ENCODE peak calls at places on chromosomes 12 and 14, in eight cellular contexts. One of them, this sample, is unnamed.
A peak's percentile ranks its signal among the peaks of the same experiment; 100 is the strongest.

GRCh38 chr12:126369487-126370463 is 1304.5 kb downstream of the AACS start:
- DNase-seq in myocyte: peak; percentile 43
- DNase-seq in upper lobe of right lung: no peak
- DNase-seq in PC-3: peak; percentile 66
- DNase-seq in stimulated activated naive CD4-positive, alpha-beta T cell: no peak
- DNase-seq in Karpas-422: no peak
- DNase-seq in stimulated activated CD4-positive, alpha-beta T cell treated with anti-CD3 and anti-CD28 coated beads, Interleukin-12 subunit alpha, Interleukin-12 subunit beta, amount 100 ng/mL, for 4 hours: no peak
- DNase-seq in non-pigmented ciliary epithelial cell: peak; percentile 22
- DNase-seq in this sample: peak; percentile 33

GRCh38 chr14:99682809-99683618 is 1.1 kb upstream of the CYP46A1 start:
- DNase-seq in myocyte: peak; percentile 85
- DNase-seq in upper lobe of right lung: peak; percentile 90
- DNase-seq in PC-3: peak; percentile 79
- DNase-seq in stimulated activated naive CD4-positive, alpha-beta T cell: peak; percentile 72
- DNase-seq in Karpas-422: peak; percentile 95
- DNase-seq in stimulated activated CD4-positive, alpha-beta T cell treated with anti-CD3 and anti-CD28 coated beads, Interleukin-12 subunit alpha, Interleukin-12 subunit beta, amount 100 ng/mL, for 4 hours: peak; percentile 82
- DNase-seq in non-pigmented ciliary epithelial cell: peak; percentile 9
- DNase-seq in this sample: peak; percentile 20

GRCh38 chr14:104558231-104559042 is 21.1 kb upstream of the C14orf180 start:
- DNase-seq in myocyte: no peak
- DNase-seq in upper lobe of right lung: peak; percentile 51
- DNase-seq in PC-3: no peak
- DNase-seq in stimulated activated naive CD4-positive, alpha-beta T cell: no peak
- DNase-seq in Karpas-422: peak; percentile 89
- DNase-seq in stimulated activated CD4-positive, alpha-beta T cell treated with anti-CD3 and anti-CD28 coated beads, Interleukin-12 subunit alpha, Interleukin-12 subunit beta, amount 100 ng/mL, for 4 hours: no peak
- DNase-seq in non-pigmented ciliary epithelial cell: no peak
- DNase-seq in this sample: no peak

GRCh38 chr14:68807148-68807600 is 14.3 kb upstream of the ZFP36L1 start:
- DNase-seq in myocyte: peak; percentile 99
- DNase-seq in upper lobe of right lung: peak; percentile 73
- DNase-seq in PC-3: no peak
- DNase-seq in stimulated activated naive CD4-positive, alpha-beta T cell: no peak
- DNase-seq in Karpas-422: peak; percentile 75
- DNase-seq in stimulated activated CD4-positive, alpha-beta T cell treated with anti-CD3 and anti-CD28 coated beads, Interleukin-12 subunit alpha, Interleukin-12 subunit beta, amount 100 ng/mL, for 4 hours: no peak
- DNase-seq in non-pigmented ciliary epithelial cell: no peak
- DNase-seq in this sample: peak; percentile 54

GRCh38 chr12:101044512-101045074 is 165.4 kb downstream of the SLC5A8 start:
- DNase-seq in myocyte: no peak
- DNase-seq in upper lobe of right lung: no peak
- DNase-seq in PC-3: no peak
- DNase-seq in stimulated activated naive CD4-positive, alpha-beta T cell: no peak
- DNase-seq in Karpas-422: no peak
- DNase-seq in stimulated activated CD4-positive, alpha-beta T cell treated with anti-CD3 and anti-CD28 coated beads, Interleukin-12 subunit alpha, Interleukin-12 subunit beta, amount 100 ng/mL, for 4 hours: no peak
- DNase-seq in non-pigmented ciliary epithelial cell: peak; percentile 10
- DNase-seq in this sample: no peak

GRCh38 chr14:22375321-22375930 is 213.6 kb downstream of the DAD1 start:
- DNase-seq in myocyte: peak; percentile 53
- DNase-seq in upper lobe of right lung: no peak
- DNase-seq in PC-3: peak; percentile 87
- DNase-seq in stimulated activated naive CD4-positive, alpha-beta T cell: no peak
- DNase-seq in Karpas-422: peak; percentile 89
- DNase-seq in stimulated activated CD4-positive, alpha-beta T cell treated with anti-CD3 and anti-CD28 coated beads, Interleukin-12 subunit alpha, Interleukin-12 subunit beta, amount 100 ng/mL, for 4 hours: no peak
- DNase-seq in non-pigmented ciliary epithelial cell: peak; percentile 40
- DNase-seq in this sample: peak; percentile 37

GRCh38 chr12:71791473-71792150 is 36.9 kb downstream of the RAB21 start:
- DNase-seq in myocyte: no peak
- DNase-seq in upper lobe of right lung: no peak
- DNase-seq in PC-3: no peak
- DNase-seq in stimulated activated naive CD4-positive, alpha-beta T cell: no peak
- DNase-seq in Karpas-422: no peak
- DNase-seq in stimulated activated CD4-positive, alpha-beta T cell treated with anti-CD3 and anti-CD28 coated beads, Interleukin-12 subunit alpha, Interleukin-12 subunit beta, amount 100 ng/mL, for 4 hours: no peak
- DNase-seq in non-pigmented ciliary epithelial cell: no peak
- DNase-seq in this sample: no peak

GRCh38 chr12:130367523-130367922 is 29.8 kb downstream of the PIWIL1 start:
- DNase-seq in myocyte: no peak
- DNase-seq in upper lobe of right lung: no peak
- DNase-seq in PC-3: no peak
- DNase-seq in stimulated activated naive CD4-positive, alpha-beta T cell: no peak
- DNase-seq in Karpas-422: peak; percentile 35
- DNase-seq in stimulated activated CD4-positive, alpha-beta T cell treated with anti-CD3 and anti-CD28 coated beads, Interleukin-12 subunit alpha, Interleukin-12 subunit beta, amount 100 ng/mL, for 4 hours: no peak
- DNase-seq in non-pigmented ciliary epithelial cell: no peak
- DNase-seq in this sample: no peak

GRCh38 chr14:63517354-63517753 is 25.8 kb downstream of the PPP2R5E start:
- DNase-seq in myocyte: no peak
- DNase-seq in upper lobe of right lung: no peak
- DNase-seq in PC-3: no peak
- DNase-seq in stimulated activated naive CD4-positive, alpha-beta T cell: no peak
- DNase-seq in Karpas-422: no peak
- DNase-seq in stimulated activated CD4-positive, alpha-beta T cell treated with anti-CD3 and anti-CD28 coated beads, Interleukin-12 subunit alpha, Interleukin-12 subunit beta, amount 100 ng/mL, for 4 hours: no peak
- DNase-seq in non-pigmented ciliary epithelial cell: no peak
- DNase-seq in this sample: no peak

GRCh38 chr14:104182857-104183425 is 44.6 kb downstream of the KIF26A start:
- DNase-seq in myocyte: no peak
- DNase-seq in upper lobe of right lung: no peak
- DNase-seq in PC-3: no peak
- DNase-seq in stimulated activated naive CD4-positive, alpha-beta T cell: no peak
- DNase-seq in Karpas-422: no peak
- DNase-seq in stimulated activated CD4-positive, alpha-beta T cell treated with anti-CD3 and anti-CD28 coated beads, Interleukin-12 subunit alpha, Interleukin-12 subunit beta, amount 100 ng/mL, for 4 hours: no peak
- DNase-seq in non-pigmented ciliary epithelial cell: no peak
- DNase-seq in this sample: no peak

GRCh38 chr14:104898870-104899510 is 25.7 kb upstream of the PLD4 start:
- DNase-seq in myocyte: no peak
- DNase-seq in upper lobe of right lung: no peak
- DNase-seq in PC-3: no peak
- DNase-seq in stimulated activated naive CD4-positive, alpha-beta T cell: no peak
- DNase-seq in Karpas-422: no peak
- DNase-seq in stimulated activated CD4-positive, alpha-beta T cell treated with anti-CD3 and anti-CD28 coated beads, Interleukin-12 subunit alpha, Interleukin-12 subunit beta, amount 100 ng/mL, for 4 hours: no peak
- DNase-seq in non-pigmented ciliary epithelial cell: no peak
- DNase-seq in this sample: no peak

GRCh38 chr12:49627752-49628360 is 4.5 kb downstream of the PRPF40B start:
- DNase-seq in myocyte: peak; percentile 46
- DNase-seq in upper lobe of right lung: no peak
- DNase-seq in PC-3: peak; percentile 72
- DNase-seq in stimulated activated naive CD4-positive, alpha-beta T cell: no peak
- DNase-seq in Karpas-422: no peak
- DNase-seq in stimulated activated CD4-positive, alpha-beta T cell treated with anti-CD3 and anti-CD28 coated beads, Interleukin-12 subunit alpha, Interleukin-12 subunit beta, amount 100 ng/mL, for 4 hours: no peak
- DNase-seq in non-pigmented ciliary epithelial cell: no peak
- DNase-seq in this sample: peak; percentile 33

GRCh38 chr14:24298892-24299254 is 707 bp downstream of the DHRS1 start:
- DNase-seq in myocyte: peak; percentile 67
- DNase-seq in upper lobe of right lung: no peak
- DNase-seq in PC-3: peak; percentile 87
- DNase-seq in stimulated activated naive CD4-positive, alpha-beta T cell: no peak
- DNase-seq in Karpas-422: peak; percentile 59
- DNase-seq in stimulated activated CD4-positive, alpha-beta T cell treated with anti-CD3 and anti-CD28 coated beads, Interleukin-12 subunit alpha, Interleukin-12 subunit beta, amount 100 ng/mL, for 4 hours: no peak
- DNase-seq in non-pigmented ciliary epithelial cell: peak; percentile 50
- DNase-seq in this sample: peak; percentile 45

GRCh38 chr14:76219873-76220272 is 68.2 kb downstream of the GPATCH2L start:
- DNase-seq in myocyte: no peak
- DNase-seq in upper lobe of right lung: no peak
- DNase-seq in PC-3: no peak
- DNase-seq in stimulated activated naive CD4-positive, alpha-beta T cell: no peak
- DNase-seq in Karpas-422: no peak
- DNase-seq in stimulated activated CD4-positive, alpha-beta T cell treated with anti-CD3 and anti-CD28 coated beads, Interleukin-12 subunit alpha, Interleukin-12 subunit beta, amount 100 ng/mL, for 4 hours: no peak
- DNase-seq in non-pigmented ciliary epithelial cell: no peak
- DNase-seq in this sample: no peak

GRCh38 chr12:124213606-124214347 is 81.1 kb upstream of the RFLNA start:
- DNase-seq in myocyte: peak; percentile 37
- DNase-seq in upper lobe of right lung: no peak
- DNase-seq in PC-3: no peak
- DNase-seq in stimulated activated naive CD4-positive, alpha-beta T cell: no peak
- DNase-seq in Karpas-422: no peak
- DNase-seq in stimulated activated CD4-positive, alpha-beta T cell treated with anti-CD3 and anti-CD28 coated beads, Interleukin-12 subunit alpha, Interleukin-12 subunit beta, amount 100 ng/mL, for 4 hours: no peak
- DNase-seq in non-pigmented ciliary epithelial cell: no peak
- DNase-seq in this sample: no peak

GRCh38 chr12:29317556-29318363 is 63.2 kb downstream of the ERGIC2 start:
- DNase-seq in myocyte: peak; percentile 66
- DNase-seq in upper lobe of right lung: no peak
- DNase-seq in PC-3: peak; percentile 96
- DNase-seq in stimulated activated naive CD4-positive, alpha-beta T cell: peak; percentile 15
- DNase-seq in Karpas-422: peak; percentile 80
- DNase-seq in stimulated activated CD4-positive, alpha-beta T cell treated with anti-CD3 and anti-CD28 coated beads, Interleukin-12 subunit alpha, Interleukin-12 subunit beta, amount 100 ng/mL, for 4 hours: peak; percentile 10
- DNase-seq in non-pigmented ciliary epithelial cell: peak; percentile 13
- DNase-seq in this sample: peak; percentile 73

GRCh38 chr14:32998433-32998832 is 59.8 kb downstream of the NPAS3 start:
- DNase-seq in myocyte: peak; percentile 29
- DNase-seq in upper lobe of right lung: no peak
- DNase-seq in PC-3: peak; percentile 43
- DNase-seq in stimulated activated naive CD4-positive, alpha-beta T cell: no peak
- DNase-seq in Karpas-422: peak; percentile 66
- DNase-seq in stimulated activated CD4-positive, alpha-beta T cell treated with anti-CD3 and anti-CD28 coated beads, Interleukin-12 subunit alpha, Interleukin-12 subunit beta, amount 100 ng/mL, for 4 hours: no peak
- DNase-seq in non-pigmented ciliary epithelial cell: peak; percentile 10
- DNase-seq in this sample: peak; percentile 6

GRCh38 chr12:132285991-132286681 is 43.3 kb downstream of the GALNT9 start:
- DNase-seq in myocyte: no peak
- DNase-seq in upper lobe of right lung: peak; percentile 77
- DNase-seq in PC-3: peak; percentile 67
- DNase-seq in stimulated activated naive CD4-positive, alpha-beta T cell: no peak
- DNase-seq in Karpas-422: no peak
- DNase-seq in stimulated activated CD4-positive, alpha-beta T cell treated with anti-CD3 and anti-CD28 coated beads, Interleukin-12 subunit alpha, Interleukin-12 subunit beta, amount 100 ng/mL, for 4 hours: no peak
- DNase-seq in non-pigmented ciliary epithelial cell: peak; percentile 10
- DNase-seq in this sample: peak; percentile 56

GRCh38 chr12:43131304-43131703 is 420.7 kb downstream of the ADAMTS20 start:
- DNase-seq in myocyte: no peak
- DNase-seq in upper lobe of right lung: no peak
- DNase-seq in PC-3: no peak
- DNase-seq in stimulated activated naive CD4-positive, alpha-beta T cell: no peak
- DNase-seq in Karpas-422: no peak
- DNase-seq in stimulated activated CD4-positive, alpha-beta T cell treated with anti-CD3 and anti-CD28 coated beads, Interleukin-12 subunit alpha, Interleukin-12 subunit beta, amount 100 ng/mL, for 4 hours: no peak
- DNase-seq in non-pigmented ciliary epithelial cell: no peak
- DNase-seq in this sample: peak; percentile 50

GRCh38 chr14:69052181-69052601 is 73.1 kb upstream of the ACTN1 start:
- DNase-seq in myocyte: no peak
- DNase-seq in upper lobe of right lung: no peak
- DNase-seq in PC-3: no peak
- DNase-seq in stimulated activated naive CD4-positive, alpha-beta T cell: no peak
- DNase-seq in Karpas-422: no peak
- DNase-seq in stimulated activated CD4-positive, alpha-beta T cell treated with anti-CD3 and anti-CD28 coated beads, Interleukin-12 subunit alpha, Interleukin-12 subunit beta, amount 100 ng/mL, for 4 hours: no peak
- DNase-seq in non-pigmented ciliary epithelial cell: no peak
- DNase-seq in this sample: no peak

GRCh38 chr14:99879401-99880295 is 86.4 kb downstream of the EML1 start:
- DNase-seq in myocyte: peak; percentile 34
- DNase-seq in upper lobe of right lung: no peak
- DNase-seq in PC-3: peak; percentile 86
- DNase-seq in stimulated activated naive CD4-positive, alpha-beta T cell: no peak
- DNase-seq in Karpas-422: no peak
- DNase-seq in stimulated activated CD4-positive, alpha-beta T cell treated with anti-CD3 and anti-CD28 coated beads, Interleukin-12 subunit alpha, Interleukin-12 subunit beta, amount 100 ng/mL, for 4 hours: no peak
- DNase-seq in non-pigmented ciliary epithelial cell: no peak
- DNase-seq in this sample: peak; percentile 56

GRCh38 chr14:67837011-67837624 is 17.5 kb downstream of the RAD51B start:
- DNase-seq in myocyte: peak; percentile 76
- DNase-seq in upper lobe of right lung: no peak
- DNase-seq in PC-3: peak; percentile 86
- DNase-seq in stimulated activated naive CD4-positive, alpha-beta T cell: peak; percentile 36
- DNase-seq in Karpas-422: peak; percentile 93
- DNase-seq in stimulated activated CD4-positive, alpha-beta T cell treated with anti-CD3 and anti-CD28 coated beads, Interleukin-12 subunit alpha, Interleukin-12 subunit beta, amount 100 ng/mL, for 4 hours: peak; percentile 42
- DNase-seq in non-pigmented ciliary epithelial cell: peak; percentile 58
- DNase-seq in this sample: peak; percentile 75

GRCh38 chr12:67517181-67517887 is 131.2 kb upstream of the DYRK2 start:
- DNase-seq in myocyte: peak; percentile 32
- DNase-seq in upper lobe of right lung: no peak
- DNase-seq in PC-3: peak; percentile 96
- DNase-seq in stimulated activated naive CD4-positive, alpha-beta T cell: no peak
- DNase-seq in Karpas-422: no peak
- DNase-seq in stimulated activated CD4-positive, alpha-beta T cell treated with anti-CD3 and anti-CD28 coated beads, Interleukin-12 subunit alpha, Interleukin-12 subunit beta, amount 100 ng/mL, for 4 hours: no peak
- DNase-seq in non-pigmented ciliary epithelial cell: no peak
- DNase-seq in this sample: peak; percentile 24

GRCh38 chr12:64688715-64689114 is 70.5 kb downstream of the GNS start:
- DNase-seq in myocyte: no peak
- DNase-seq in upper lobe of right lung: no peak
- DNase-seq in PC-3: no peak
- DNase-seq in stimulated activated naive CD4-positive, alpha-beta T cell: no peak
- DNase-seq in Karpas-422: no peak
- DNase-seq in stimulated activated CD4-positive, alpha-beta T cell treated with anti-CD3 and anti-CD28 coated beads, Interleukin-12 subunit alpha, Interleukin-12 subunit beta, amount 100 ng/mL, for 4 hours: no peak
- DNase-seq in non-pigmented ciliary epithelial cell: no peak
- DNase-seq in this sample: no peak

GRCh38 chr12:49543914-49544815 is 5.3 kb downstream of the KCNH3 start:
- DNase-seq in myocyte: no peak
- DNase-seq in upper lobe of right lung: peak; percentile 60
- DNase-seq in PC-3: no peak
- DNase-seq in stimulated activated naive CD4-positive, alpha-beta T cell: no peak
- DNase-seq in Karpas-422: no peak
- DNase-seq in stimulated activated CD4-positive, alpha-beta T cell treated with anti-CD3 and anti-CD28 coated beads, Interleukin-12 subunit alpha, Interleukin-12 subunit beta, amount 100 ng/mL, for 4 hours: no peak
- DNase-seq in non-pigmented ciliary epithelial cell: no peak
- DNase-seq in this sample: no peak

GRCh38 chr12:121968880-121969279 is 50.5 kb downstream of the CFAP251 start:
- DNase-seq in myocyte: no peak
- DNase-seq in upper lobe of right lung: no peak
- DNase-seq in PC-3: no peak
- DNase-seq in stimulated activated naive CD4-positive, alpha-beta T cell: no peak
- DNase-seq in Karpas-422: no peak
- DNase-seq in stimulated activated CD4-positive, alpha-beta T cell treated with anti-CD3 and anti-CD28 coated beads, Interleukin-12 subunit alpha, Interleukin-12 subunit beta, amount 100 ng/mL, for 4 hours: no peak
- DNase-seq in non-pigmented ciliary epithelial cell: no peak
- DNase-seq in this sample: no peak

GRCh38 chr12:53344824-53345485 is 8.8 kb upstream of the SP7 start:
- DNase-seq in myocyte: peak; percentile 84
- DNase-seq in upper lobe of right lung: peak; percentile 85
- DNase-seq in PC-3: peak; percentile 59
- DNase-seq in stimulated activated naive CD4-positive, alpha-beta T cell: peak; percentile 67
- DNase-seq in Karpas-422: peak; percentile 89
- DNase-seq in stimulated activated CD4-positive, alpha-beta T cell treated with anti-CD3 and anti-CD28 coated beads, Interleukin-12 subunit alpha, Interleukin-12 subunit beta, amount 100 ng/mL, for 4 hours: peak; percentile 69
- DNase-seq in non-pigmented ciliary epithelial cell: no peak
- DNase-seq in this sample: peak; percentile 66